ENCODE peak calls at places on chromosomes 13 and 19, in six cellular contexts. V is astrocyte, T is right atrium auricular region, D is cardiac muscle cell, F is cardiac fibroblast, M is epithelial cell of esophagus. Q is an unnamed sample.

GRCh38 chr19:19900124-19900523 is 622 bp upstream of the ZNF93 start:
- DNase-seq in V (peak), T (no peak), D (peak), F (peak), M (no peak), Q (peak)

GRCh38 chr19:29583196-29584006 is 22.7 kb upstream of the POP4 start:
- DNase-seq in V (no peak), T (no peak), D (peak), F (peak), M (peak), Q (peak)

GRCh38 chr19:54424201-54424600 is 8.9 kb downstream of the TTYH1 start:
- DNase-seq in V (no peak), T (no peak), D (no peak), F (no peak), M (no peak), Q (no peak)

GRCh38 chr19:21087871-21088270 is 5.9 kb downstream of the ZNF714 start:
- DNase-seq in V (no peak), T (no peak), D (no peak), F (no peak), M (no peak), Q (no peak)

GRCh38 chr13:77002590-77003190 is 10.8 kb downstream of the CLN5 start:
- DNase-seq in V (no peak), T (no peak), D (peak), F (peak), M (peak), Q (peak)

GRCh38 chr13:59946924-59947323 is 216.8 kb downstream of the DIAPH3 start:
- DNase-seq in V (peak), T (no peak), D (peak), F (peak), M (no peak), Q (peak)

GRCh38 chr19:41599175-41599966 is 23.4 kb downstream of the CEACAM21 start:
- DNase-seq in V (no peak), T (no peak), D (no peak), F (no peak), M (no peak), Q (no peak)

GRCh38 chr19:7636691-7637373 is at the start of gene STXBP2:
- DNase-seq in V (no peak), T (no peak), D (peak), F (peak), M (peak), Q (peak)

GRCh38 chr13:77377016-77377415 is 50.1 kb upstream of the MYCBP2 start:
- DNase-seq in V (no peak), T (no peak), D (no peak), F (no peak), M (peak), Q (no peak)

GRCh38 chr13:79384022-79384610 is 21.9 kb downstream of the RBM26 start:
- DNase-seq in V (no peak), T (no peak), D (no peak), F (no peak), M (no peak), Q (no peak)

GRCh38 chr13:24916464-24916863 is 152.5 kb downstream of the RNF17 start:
- DNase-seq in V (no peak), T (no peak), D (no peak), F (no peak), M (no peak), Q (no peak)

GRCh38 chr19:49422407-49423277 is 599 bp downstream of the PTH2 start:
- DNase-seq in V (no peak), T (no peak), D (peak), F (peak), M (peak), Q (peak)

GRCh38 chr19:33261511-33262192 is 36.0 kb upstream of the SLC7A10 start:
- DNase-seq in V (no peak), T (no peak), D (no peak), F (no peak), M (no peak), Q (no peak)
- H3K4me3 ChIP-seq in V (no peak), T (no peak), D (no peak), F (no peak), M (no peak), Q (no peak)

DNA sequence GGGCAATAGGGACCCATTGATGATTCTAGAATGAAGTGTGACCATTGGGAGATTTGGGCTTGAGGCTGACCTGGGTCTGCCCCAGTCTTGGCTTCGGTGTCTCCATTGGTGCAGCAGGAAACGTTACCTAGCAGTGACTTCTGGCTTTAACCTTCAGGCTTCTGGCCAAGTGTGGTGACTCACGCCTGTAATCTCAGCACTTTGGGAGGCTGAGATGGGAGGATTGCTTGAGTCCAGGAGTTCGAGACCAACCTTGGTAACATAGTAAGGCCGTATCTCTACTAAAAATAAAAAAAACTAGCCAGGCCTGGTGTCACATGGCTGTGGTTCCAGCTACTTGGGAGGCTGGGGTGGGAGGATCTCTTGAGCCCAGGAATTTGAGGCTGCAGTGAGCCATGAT is 7.3 kb downstream of the FCHO1 start:
- DNase-seq in V (no peak), T (no peak), D (no peak), F (no peak), M (no peak), Q (no peak)
- TF ChIP-seq CTCF in V (no peak), T (no peak), D (no peak), F (no peak), M (no peak), Q (no peak)

GRCh38 chr13:33205804-33206221 is 79.7 kb downstream of the STARD13 start:
- DNase-seq in V (no peak), T (no peak), D (peak), F (peak), M (no peak), Q (peak)

GRCh38 chr13:33206425-33206824 is 79.1 kb downstream of the STARD13 start:
- DNase-seq in V (peak), T (no peak), D (no peak), F (peak), M (peak), Q (no peak)

GRCh38 chr13:33206945-33207615 is 78.5 kb downstream of the STARD13 start:
- DNase-seq in V (no peak), T (no peak), D (no peak), F (no peak), M (no peak), Q (no peak)

GRCh38 chr13:33204130-33204927 is 81.2 kb downstream of the STARD13 start:
- DNase-seq in V (peak), T (peak), D (peak), F (peak), M (no peak), Q (peak)

GRCh38 chr13:33205224-33205623 is 80.3 kb downstream of the STARD13 start:
- DNase-seq in V (no peak), T (no peak), D (no peak), F (peak), M (no peak), Q (no peak)
- H3K4me3 ChIP-seq in V (peak), T (peak), D (no peak), F (peak), M (no peak), Q (peak)

DNA sequence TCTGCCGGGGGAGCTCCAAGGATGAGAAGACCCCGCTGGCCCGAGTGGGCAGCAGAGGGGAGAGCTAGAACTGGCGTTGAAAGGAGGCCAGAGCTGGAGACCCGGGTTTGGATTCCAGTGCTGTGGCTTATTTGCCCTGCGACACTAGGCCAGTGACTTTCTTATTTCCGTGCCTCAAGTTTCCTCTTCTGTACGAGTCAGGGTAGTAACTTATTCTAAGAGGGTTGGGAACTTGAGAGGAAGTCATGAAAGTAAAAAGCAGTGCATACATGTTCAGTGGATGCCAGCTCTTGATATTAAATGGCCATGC is 670 bp downstream of the FAM32A start:
- DNase-seq in V (no peak), T (no peak), D (no peak), F (peak), M (no peak), Q (no peak)
- TF ChIP-seq CTCF in V (peak), T (no peak), D (peak), F (peak), M (no peak), Q (peak)

DNA sequence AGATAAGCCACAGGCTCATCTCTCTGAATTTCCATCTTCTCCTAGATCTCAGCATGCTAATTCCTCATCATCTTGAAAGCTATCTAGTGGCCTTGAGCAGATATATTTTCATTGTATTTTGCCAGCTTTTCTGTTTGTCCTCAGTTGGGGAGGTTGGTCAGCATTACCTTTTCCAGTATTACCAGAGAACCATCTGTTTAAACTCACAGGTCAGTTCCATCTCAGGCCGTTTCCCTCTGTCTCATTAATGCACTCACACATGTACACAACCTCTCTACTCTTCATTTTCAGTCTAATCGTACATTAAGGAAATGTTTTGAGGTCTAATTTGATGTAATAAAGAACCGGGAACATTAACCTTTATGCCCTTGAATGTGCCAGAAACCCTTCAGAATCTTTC is 29.7 kb downstream of the USPL1 start:
- DNase-seq in V (no peak), T (no peak), D (no peak), F (no peak), M (no peak), Q (no peak)
- H3K4me3 ChIP-seq in V (no peak), T (no peak), D (no peak), F (no peak), M (no peak), Q (no peak)

Q was measured in fibroblast of pulmonary artery.